ENCODE peak calls at places on chromosomes 6 and 20, in eight cellular contexts. B is epithelial cell of esophagus, H is OCI-LY7, I is astrocyte of the spinal cord, C is heart right ventricle, G is upper lobe of right lung, A is ovary, F is Peyer's patch. N is an unnamed sample.

GRCh38 chr6:25410102-25410501 is 130.9 kb downstream of the CARMIL1 start:
- DNase-seq in B (no peak), H (no peak), I (no peak), C (no peak), G (no peak), A (no peak), F (no peak), N (no peak)

GRCh38 chr6:42453649-42454427 is 2.1 kb upstream of the TRERF1 start:
- DNase-seq in B (peak), H (no peak), I (peak), C (peak), G (no peak), A (peak), F (peak), N (peak)

GRCh38 chr20:31968299-31969126 is 562 bp downstream of the XKR7 start:
- DNase-seq in B (peak), H (peak), I (peak), C (peak), G (peak), A (peak), F (peak), N (peak)

GRCh38 chr6:127879685-127880084 is 21.2 kb downstream of the THEMIS start:
- DNase-seq in B (no peak), H (no peak), I (peak), C (peak), G (no peak), A (no peak), F (no peak), N (peak)

GRCh38 chr6:52127957-52128356 is 40.5 kb upstream of the PKHD1 start:
- DNase-seq in B (no peak), H (no peak), I (no peak), C (no peak), G (no peak), A (no peak), F (no peak), N (no peak)

GRCh38 chr20:52191436-52192295 is at the start of gene ZFP64:
- DNase-seq in B (peak), H (peak), I (peak), C (peak), G (peak), A (peak), F (peak), N (peak)

GRCh38 chr6:33771342-33772113 is 17.4 kb downstream of the LEMD2 start:
- DNase-seq in B (peak), H (peak), I (peak), C (peak), G (peak), A (peak), F (peak), N (peak)

GRCh38 chr20:35166242-35166830 is 5.5 kb upstream of the PROCR start:
- DNase-seq in B (no peak), H (no peak), I (no peak), C (peak), G (peak), A (peak), F (no peak), N (no peak)

GRCh38 chr6:44041461-44042260 is 85.6 kb downstream of the MRPL14 start:
- DNase-seq in B (peak), H (no peak), I (peak), C (no peak), G (no peak), A (no peak), F (no peak), N (peak)

GRCh38 chr6:139577124-139577800 is 202.8 kb upstream of the CITED2 start:
- DNase-seq in B (peak), H (no peak), I (peak), C (no peak), G (no peak), A (peak), F (no peak), N (peak)

GRCh38 chr6:112223070-112223861 is 31.1 kb downstream of the LAMA4 start:
- DNase-seq in B (no peak), H (no peak), I (peak), C (no peak), G (no peak), A (no peak), F (no peak), N (peak)

GRCh38 chr6:38673397-38674165 is 29.4 kb downstream of the GLO1 start:
- DNase-seq in B (no peak), H (no peak), I (no peak), C (no peak), G (no peak), A (no peak), F (no peak), N (no peak)

GRCh38 chr6:54053893-54054391 is 57.3 kb upstream of the MLIP start:
- DNase-seq in B (peak), H (no peak), I (peak), C (no peak), G (no peak), A (no peak), F (no peak), N (peak)

GRCh38 chr20:46756419-46756818 is 47.0 kb downstream of the SLC2A10 start:
- DNase-seq in B (no peak), H (no peak), I (no peak), C (no peak), G (no peak), A (no peak), F (no peak), N (no peak)

GRCh38 chr20:47274449-47275108 is 81.9 kb downstream of the ZMYND8 start:
- DNase-seq in B (peak), H (no peak), I (peak), C (no peak), G (no peak), A (no peak), F (no peak), N (peak)

GRCh38 chr20:54368578-54368977 is 106.8 kb upstream of the DOK5 start:
- DNase-seq in B (no peak), H (no peak), I (no peak), C (no peak), G (no peak), A (no peak), F (no peak), N (peak)

GRCh38 chr20:35240083-35240913 is 13.8 kb downstream of the MMP24 start:
- DNase-seq in B (no peak), H (no peak), I (no peak), C (no peak), G (no peak), A (no peak), F (no peak), N (no peak)

GRCh38 chr6:79634491-79634890 is 3.4 kb downstream of the SH3BGRL2 start:
- DNase-seq in B (no peak), H (no peak), I (no peak), C (no peak), G (no peak), A (no peak), F (no peak), N (no peak)

DNA sequence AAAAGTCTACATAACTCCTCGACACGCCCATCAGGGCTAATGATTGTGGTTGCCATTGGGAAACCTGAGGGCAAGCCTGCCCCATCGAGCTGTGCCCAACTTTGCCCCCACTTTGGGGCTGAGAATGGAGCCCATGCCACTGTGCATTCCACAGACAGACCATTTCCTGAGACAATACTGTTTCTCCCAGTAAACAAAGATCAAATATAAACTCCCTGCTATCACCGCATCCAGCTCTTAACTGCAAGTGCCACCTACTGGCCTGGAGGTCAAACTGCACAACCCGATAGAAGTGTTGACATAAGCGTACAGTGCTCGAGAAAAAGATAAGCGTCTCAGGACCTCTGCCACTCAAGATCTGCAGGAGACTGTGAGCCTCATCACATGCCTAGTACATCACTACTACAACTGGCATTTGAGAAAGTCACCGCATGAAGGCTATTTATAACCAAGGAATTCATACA is 4.7 kb upstream of the DEFB126 start:
- DNase-seq in B (peak), H (peak), I (no peak), C (no peak), G (no peak), A (no peak), F (no peak), N (peak)
- TF ChIP-seq CTCF in B (peak), H (peak), I (no peak), C (no peak), G (peak), A (no peak), F (no peak), N (peak)

GRCh38 chr6:36443951-36444428 is 1.2 kb downstream of the KCTD20 start:
- DNase-seq in B (peak), H (peak), I (peak), C (no peak), G (no peak), A (no peak), F (no peak), N (no peak)

GRCh38 chr6:36442083-36442670 is 477 bp downstream of the PXT1 start:
- DNase-seq in B (no peak), H (peak), I (no peak), C (no peak), G (no peak), A (peak), F (no peak), N (no peak)

GRCh38 chr6:36442671-36443497 is at the start of the genes KCTD20 and PXT1:
- DNase-seq in B (peak), H (peak), I (peak), C (peak), G (peak), A (peak), F (peak), N (peak)

GRCh38 chr6:36443498-36443844 is 671 bp downstream of the KCTD20 start:
- DNase-seq in B (no peak), H (no peak), I (peak), C (no peak), G (no peak), A (no peak), F (no peak), N (no peak)

GRCh38 chr6:36441307-36441894 is 1.3 kb downstream of the PXT1 start:
- DNase-seq in B (peak), H (peak), I (peak), C (peak), G (peak), A (peak), F (peak), N (peak)
- H3K4me3 ChIP-seq in B (no peak), H (peak), I (no peak), C (no peak), G (no peak), A (no peak), F (no peak), N (no peak)

DNA sequence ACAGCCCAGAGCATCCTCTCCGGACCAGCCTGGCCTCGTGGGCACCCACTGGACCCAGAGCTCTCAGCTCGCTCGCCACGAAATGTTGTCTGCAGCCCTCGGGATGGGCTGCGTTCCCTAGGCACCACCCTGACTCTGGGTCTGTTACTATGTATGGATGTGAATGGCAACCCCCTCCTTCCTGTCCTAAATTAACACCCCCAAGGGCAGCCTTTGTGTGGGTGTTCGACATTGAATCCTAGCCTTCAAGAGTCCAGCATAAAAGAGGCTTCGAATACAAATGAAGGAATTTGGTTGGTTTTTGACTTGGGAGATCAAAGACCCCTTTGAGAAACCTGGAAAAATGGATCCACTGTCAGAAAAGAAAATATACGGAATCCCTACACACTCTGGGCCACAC is 86.1 kb downstream of the BMP7 start:
- DNase-seq in B (no peak), H (no peak), I (no peak), C (no peak), G (no peak), A (no peak), F (no peak), N (no peak)
- TF ChIP-seq CTCF in B (no peak), H (no peak), I (no peak), C (no peak), G (no peak), A (no peak), F (no peak), N (no peak)

GRCh38 chr6:7431241-7431593 is 41.6 kb downstream of the RIOK1 start:
- DNase-seq in B (no peak), H (no peak), I (no peak), C (no peak), G (no peak), A (no peak), F (no peak), N (no peak)

GRCh38 chr6:7432391-7433207 is 43.0 kb downstream of the RIOK1 start:
- DNase-seq in B (no peak), H (no peak), I (no peak), C (no peak), G (no peak), A (no peak), F (no peak), N (no peak)

GRCh38 chr6:7434672-7435071 is 45.1 kb downstream of the RIOK1 start:
- DNase-seq in B (no peak), H (no peak), I (no peak), C (no peak), G (no peak), A (no peak), F (no peak), N (no peak)

GRCh38 chr6:7431594-7432390 is 42.2 kb downstream of the RIOK1 start:
- DNase-seq in B (peak), H (no peak), I (no peak), C (no peak), G (no peak), A (no peak), F (no peak), N (peak)

DNA sequence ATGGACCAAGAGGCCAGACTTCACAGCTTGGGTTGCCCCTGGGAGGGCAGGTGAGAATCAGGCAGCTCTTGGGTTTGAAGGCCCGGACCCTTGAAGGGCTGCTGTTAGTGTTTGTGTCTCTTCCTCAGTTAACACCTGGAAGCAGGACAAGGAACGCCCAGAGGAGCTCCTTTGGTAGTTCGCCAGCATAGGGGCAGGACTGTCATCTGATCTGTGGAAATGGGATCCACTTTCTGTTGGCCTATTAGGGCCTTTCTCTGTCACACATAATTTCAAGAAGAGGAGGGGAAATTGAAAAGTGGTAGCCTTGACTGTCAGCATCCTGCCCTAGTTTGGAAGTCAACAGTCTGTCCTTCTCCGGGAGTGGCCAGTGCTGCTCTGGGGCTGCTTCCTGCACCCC is 43.6 kb downstream of the RIOK1 start:
- DNase-seq in B (no peak), H (no peak), I (no peak), C (no peak), G (no peak), A (no peak), F (no peak), N (no peak)
- H3K4me3 ChIP-seq in B (no peak), H (no peak), I (no peak), C (no peak), G (no peak), A (no peak), F (no peak), N (no peak)

N was measured in fibroblast of mammary gland.